ENCODE peak calls at places on chromosomes 11 and 22, in nine cellular contexts. One of them, this sample, is unnamed.

GRCh38 chr22:26324150-26324549 is 104.9 kb upstream of the ASPHD2 start:
- DNase-seq in aorta: no peak
- DNase-seq in pancreas: no peak
- DNase-seq in neuronal stem cell: no peak
- DNase-seq in CD4-positive, alpha-beta memory T cell: no peak
- DNase-seq in HAP-1: no peak
- DNase-seq in effector memory CD4-positive, alpha-beta T cell: no peak
- DNase-seq in tibial artery: no peak
- DNase-seq in lung: no peak
- DNase-seq in this sample: no peak

GRCh38 chr11:9568854-9569587 is 4.4 kb upstream of the WEE1 start:
- DNase-seq in tibial artery: peak; percentile 81
- DNase-seq in lung: peak; percentile 64
- DNase-seq in CD4-positive, alpha-beta memory T cell: peak; percentile 49
- DNase-seq in effector memory CD4-positive, alpha-beta T cell: no peak
- DNase-seq in HAP-1: peak; percentile 87
- DNase-seq in pancreas: peak; percentile 84
- DNase-seq in aorta: no peak
- DNase-seq in neuronal stem cell: no peak
- DNase-seq in this sample: no peak

GRCh38 chr11:126874276-126874675 is 126.3 kb downstream of the KIRREL3 start:
- DNase-seq in aorta: no peak
- DNase-seq in effector memory CD4-positive, alpha-beta T cell: no peak
- DNase-seq in neuronal stem cell: no peak
- DNase-seq in pancreas: no peak
- DNase-seq in lung: no peak
- DNase-seq in tibial artery: no peak
- DNase-seq in HAP-1: no peak
- DNase-seq in CD4-positive, alpha-beta memory T cell: no peak
- DNase-seq in this sample: no peak

GRCh38 chr22:19914201-19914943 is 27.2 kb upstream of the COMT start:
- DNase-seq in pancreas: no peak
- DNase-seq in effector memory CD4-positive, alpha-beta T cell: no peak
- DNase-seq in neuronal stem cell: no peak
- DNase-seq in tibial artery: no peak
- DNase-seq in CD4-positive, alpha-beta memory T cell: no peak
- DNase-seq in HAP-1: no peak
- DNase-seq in aorta: no peak
- DNase-seq in lung: no peak
- DNase-seq in this sample: no peak

GRCh38 chr11:123454060-123454651 is 24.1 kb downstream of the GRAMD1B start:
- DNase-seq in lung: no peak
- DNase-seq in tibial artery: no peak
- DNase-seq in effector memory CD4-positive, alpha-beta T cell: peak; percentile 42
- DNase-seq in neuronal stem cell: no peak
- DNase-seq in aorta: no peak
- DNase-seq in pancreas: no peak
- DNase-seq in CD4-positive, alpha-beta memory T cell: peak; percentile 84
- DNase-seq in HAP-1: peak; percentile 47
- DNase-seq in this sample: no peak

GRCh38 chr22:20783844-20784723 is 10.2 kb downstream of the SERPIND1 start:
- DNase-seq in aorta: no peak
- DNase-seq in tibial artery: no peak
- DNase-seq in lung: no peak
- DNase-seq in HAP-1: peak; percentile 41
- DNase-seq in neuronal stem cell: peak; percentile 35
- DNase-seq in CD4-positive, alpha-beta memory T cell: peak; percentile 61
- DNase-seq in pancreas: no peak
- DNase-seq in effector memory CD4-positive, alpha-beta T cell: no peak
- DNase-seq in this sample: peak; percentile 41

GRCh38 chr11:118694771-118695170 is 15.3 kb upstream of the TREH start:
- DNase-seq in pancreas: no peak
- DNase-seq in lung: no peak
- DNase-seq in CD4-positive, alpha-beta memory T cell: no peak
- DNase-seq in HAP-1: no peak
- DNase-seq in effector memory CD4-positive, alpha-beta T cell: no peak
- DNase-seq in aorta: peak; percentile 61
- DNase-seq in tibial artery: no peak
- DNase-seq in neuronal stem cell: no peak
- DNase-seq in this sample: no peak

GRCh38 chr22:27629908-27630733 is 171.4 kb downstream of the MN1 start:
- DNase-seq in aorta: no peak
- DNase-seq in CD4-positive, alpha-beta memory T cell: no peak
- DNase-seq in effector memory CD4-positive, alpha-beta T cell: no peak
- DNase-seq in neuronal stem cell: no peak
- DNase-seq in lung: no peak
- DNase-seq in HAP-1: no peak
- DNase-seq in pancreas: no peak
- DNase-seq in tibial artery: no peak
- DNase-seq in this sample: no peak

GRCh38 chr11:61745796-61746653 is 6.4 kb upstream of the MYRF start:
- DNase-seq in aorta: no peak
- DNase-seq in HAP-1: no peak
- DNase-seq in effector memory CD4-positive, alpha-beta T cell: no peak
- DNase-seq in tibial artery: no peak
- DNase-seq in CD4-positive, alpha-beta memory T cell: no peak
- DNase-seq in lung: no peak
- DNase-seq in pancreas: no peak
- DNase-seq in neuronal stem cell: no peak
- DNase-seq in this sample: no peak

GRCh38 chr11:100592619-100593309 is 94.3 kb upstream of the ARHGAP42 start:
- DNase-seq in neuronal stem cell: no peak
- DNase-seq in HAP-1: no peak
- DNase-seq in lung: no peak
- DNase-seq in pancreas: no peak
- DNase-seq in tibial artery: no peak
- DNase-seq in CD4-positive, alpha-beta memory T cell: no peak
- DNase-seq in effector memory CD4-positive, alpha-beta T cell: no peak
- DNase-seq in aorta: no peak
- DNase-seq in this sample: no peak

GRCh38 chr11:91446267-91446666 is 778.4 kb upstream of the FAT3 start:
- DNase-seq in HAP-1: no peak
- DNase-seq in tibial artery: no peak
- DNase-seq in CD4-positive, alpha-beta memory T cell: no peak
- DNase-seq in effector memory CD4-positive, alpha-beta T cell: no peak
- DNase-seq in aorta: no peak
- DNase-seq in neuronal stem cell: no peak
- DNase-seq in lung: no peak
- DNase-seq in pancreas: no peak
- DNase-seq in this sample: no peak

GRCh38 chr11:69055598-69056516 is 7.1 kb downstream of the TPCN2 start:
- DNase-seq in effector memory CD4-positive, alpha-beta T cell: no peak
- DNase-seq in pancreas: peak; percentile 37
- DNase-seq in lung: no peak
- DNase-seq in CD4-positive, alpha-beta memory T cell: no peak
- DNase-seq in HAP-1: no peak
- DNase-seq in aorta: no peak
- DNase-seq in tibial artery: peak; percentile 85
- DNase-seq in neuronal stem cell: no peak
- DNase-seq in this sample: no peak

GRCh38 chr11:128522063-128522942 is 65.1 kb downstream of the ETS1 start:
- DNase-seq in effector memory CD4-positive, alpha-beta T cell: peak; percentile 83
- DNase-seq in HAP-1: peak; percentile 75
- DNase-seq in tibial artery: peak; percentile 97
- DNase-seq in lung: peak; percentile 94
- DNase-seq in aorta: peak; percentile 97
- DNase-seq in pancreas: peak; percentile 95
- DNase-seq in neuronal stem cell: peak; percentile 89
- DNase-seq in CD4-positive, alpha-beta memory T cell: peak; percentile 81
- DNase-seq in this sample: peak; percentile 97

GRCh38 chr11:128522943-128523518 is 64.3 kb downstream of the ETS1 start:
- DNase-seq in HAP-1: no peak
- DNase-seq in CD4-positive, alpha-beta memory T cell: peak; percentile 89
- DNase-seq in neuronal stem cell: no peak
- DNase-seq in lung: no peak
- DNase-seq in aorta: no peak
- DNase-seq in pancreas: no peak
- DNase-seq in effector memory CD4-positive, alpha-beta T cell: peak; percentile 53
- DNase-seq in tibial artery: no peak
- DNase-seq in this sample: no peak

GRCh38 chr11:128524172-128524571 is 63.2 kb downstream of the ETS1 start:
- DNase-seq in tibial artery: no peak
- DNase-seq in pancreas: no peak
- DNase-seq in aorta: no peak
- DNase-seq in CD4-positive, alpha-beta memory T cell: no peak
- DNase-seq in effector memory CD4-positive, alpha-beta T cell: no peak
- DNase-seq in lung: no peak
- DNase-seq in HAP-1: no peak
- DNase-seq in neuronal stem cell: no peak
- DNase-seq in this sample: no peak

GRCh38 chr11:128521697-128522062 is 65.7 kb downstream of the ETS1 start:
- DNase-seq in HAP-1: no peak
- DNase-seq in aorta: no peak
- DNase-seq in lung: peak; percentile 40
- DNase-seq in pancreas: peak; percentile 47
- DNase-seq in CD4-positive, alpha-beta memory T cell: no peak
- DNase-seq in effector memory CD4-positive, alpha-beta T cell: no peak
- DNase-seq in tibial artery: no peak
- DNase-seq in neuronal stem cell: no peak
- DNase-seq in this sample: no peak

DNA sequence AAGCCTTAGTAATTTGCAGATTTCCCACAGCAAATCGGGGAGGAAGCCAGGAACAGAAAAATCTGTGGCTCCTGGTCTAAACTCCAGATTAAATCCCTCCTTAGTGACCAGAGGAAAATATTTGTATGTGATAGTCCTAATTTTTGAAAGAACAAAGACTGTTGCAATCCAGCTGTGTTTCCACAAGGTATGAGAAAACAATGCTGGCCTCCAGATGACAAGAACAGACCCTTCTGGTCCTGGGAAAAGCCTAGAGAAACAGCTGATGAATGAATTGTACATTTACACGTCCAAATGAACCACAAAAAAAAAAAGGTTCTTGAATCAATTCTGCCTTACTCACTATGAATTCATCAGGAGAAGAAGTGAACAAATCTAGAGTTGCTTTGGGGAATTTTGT is 63.7 kb downstream of the ETS1 start:
- DNase-seq in aorta: no peak
- DNase-seq in pancreas: no peak
- DNase-seq in neuronal stem cell: no peak
- DNase-seq in lung: no peak
- DNase-seq in HAP-1: no peak
- DNase-seq in tibial artery: no peak
- DNase-seq in effector memory CD4-positive, alpha-beta T cell: no peak
- DNase-seq in CD4-positive, alpha-beta memory T cell: no peak
- DNase-seq in this sample: no peak
- H3K4me3 ChIP-seq in aorta: no peak overlapping the region
- H3K4me3 ChIP-seq in pancreas: no peak overlapping the region
- H3K4me3 ChIP-seq in neuronal stem cell: no peak overlapping the region
- H3K4me3 ChIP-seq in lung: no peak overlapping the region
- H3K4me3 ChIP-seq in HAP-1: no peak overlapping the region
- H3K4me3 ChIP-seq in tibial artery: no peak overlapping the region
- H3K4me3 ChIP-seq in effector memory CD4-positive, alpha-beta T cell: peak overlapping the region; percentile 90
- H3K4me3 ChIP-seq in CD4-positive, alpha-beta memory T cell: peak overlapping the region; percentile 50
- H3K4me3 ChIP-seq in this sample: no peak overlapping the region

DNA sequence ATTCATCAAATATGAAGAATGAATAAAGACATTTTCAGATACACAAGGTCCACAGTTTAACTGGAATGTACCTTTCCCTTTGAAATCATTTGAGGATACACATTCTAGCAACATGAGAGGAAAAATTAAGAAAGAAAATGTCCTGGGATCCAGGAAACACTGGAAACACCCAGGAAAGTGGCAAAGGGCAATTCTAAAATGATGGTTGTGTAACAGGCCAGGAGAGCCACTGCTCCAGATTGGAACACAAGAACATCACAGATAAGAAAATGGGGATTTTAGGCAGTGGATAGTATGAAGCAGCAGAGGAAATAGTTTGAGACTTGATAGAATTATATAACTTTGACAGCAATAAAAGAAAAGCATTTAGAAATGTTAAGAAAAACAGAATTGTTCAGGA is 56.1 kb upstream of the GRIK4 start:
- DNase-seq in CD4-positive, alpha-beta memory T cell: no peak
- DNase-seq in HAP-1: no peak
- DNase-seq in aorta: no peak
- DNase-seq in pancreas: no peak
- DNase-seq in lung: no peak
- DNase-seq in neuronal stem cell: no peak
- DNase-seq in tibial artery: no peak
- DNase-seq in effector memory CD4-positive, alpha-beta T cell: no peak
- DNase-seq in this sample: no peak
- H3K36me3 ChIP-seq in CD4-positive, alpha-beta memory T cell: no peaks in the 10 kb centered on the region
- H3K36me3 ChIP-seq in HAP-1: peaks cover 54% of the 10 kb centered on the region
- H3K36me3 ChIP-seq in aorta: peaks cover 3% of the 10 kb centered on the region
- H3K36me3 ChIP-seq in pancreas: peaks cover 16% of the 10 kb centered on the region
- H3K36me3 ChIP-seq in lung: peaks cover 54% of the 10 kb centered on the region
- H3K36me3 ChIP-seq in neuronal stem cell: peaks cover 98% of the 10 kb centered on the region
- H3K36me3 ChIP-seq in tibial artery: peaks cover 93% of the 10 kb centered on the region
- H3K36me3 ChIP-seq in effector memory CD4-positive, alpha-beta T cell: no peaks in the 10 kb centered on the region
- H3K36me3 ChIP-seq in this sample: peaks cover 62% of the 10 kb centered on the region

GRCh38 chr11:45501980-45502545 is 163.4 kb downstream of the CHST1 start:
- DNase-seq in lung: no peak
- DNase-seq in CD4-positive, alpha-beta memory T cell: no peak
- DNase-seq in neuronal stem cell: no peak
- DNase-seq in effector memory CD4-positive, alpha-beta T cell: no peak
- DNase-seq in HAP-1: no peak
- DNase-seq in tibial artery: no peak
- DNase-seq in aorta: no peak
- DNase-seq in pancreas: no peak
- DNase-seq in this sample: no peak
- H3K4me3 ChIP-seq in lung: no peak overlapping the region
- H3K4me3 ChIP-seq in CD4-positive, alpha-beta memory T cell: no peak overlapping the region
- H3K4me3 ChIP-seq in neuronal stem cell: no peak overlapping the region
- H3K4me3 ChIP-seq in effector memory CD4-positive, alpha-beta T cell: no peak overlapping the region
- H3K4me3 ChIP-seq in HAP-1: no peak overlapping the region
- H3K4me3 ChIP-seq in tibial artery: no peak overlapping the region
- H3K4me3 ChIP-seq in aorta: no peak overlapping the region
- H3K4me3 ChIP-seq in pancreas: no peak overlapping the region
- H3K4me3 ChIP-seq in this sample: no peak overlapping the region

GRCh38 chr22:46317646-46318045 is 17.9 kb upstream of the TRMU start:
- DNase-seq in CD4-positive, alpha-beta memory T cell: no peak
- DNase-seq in pancreas: no peak
- DNase-seq in HAP-1: no peak
- DNase-seq in lung: no peak
- DNase-seq in effector memory CD4-positive, alpha-beta T cell: no peak
- DNase-seq in neuronal stem cell: no peak
- DNase-seq in tibial artery: no peak
- DNase-seq in aorta: peak; percentile 63
- DNase-seq in this sample: no peak

GRCh38 chr22:46318576-46318975 is 16.9 kb upstream of the TRMU start:
- DNase-seq in tibial artery: no peak
- DNase-seq in effector memory CD4-positive, alpha-beta T cell: no peak
- DNase-seq in pancreas: no peak
- DNase-seq in aorta: peak; percentile 65
- DNase-seq in CD4-positive, alpha-beta memory T cell: no peak
- DNase-seq in neuronal stem cell: no peak
- DNase-seq in HAP-1: no peak
- DNase-seq in lung: no peak
- DNase-seq in this sample: no peak

GRCh38 chr22:46319319-46319718 is 16.2 kb upstream of the TRMU start:
- DNase-seq in aorta: peak; percentile 41
- DNase-seq in lung: no peak
- DNase-seq in effector memory CD4-positive, alpha-beta T cell: no peak
- DNase-seq in tibial artery: no peak
- DNase-seq in neuronal stem cell: no peak
- DNase-seq in CD4-positive, alpha-beta memory T cell: no peak
- DNase-seq in pancreas: no peak
- DNase-seq in HAP-1: no peak
- DNase-seq in this sample: no peak

GRCh38 chr22:46312056-46312455 is 15.4 kb downstream of the GTSE1 start:
- DNase-seq in effector memory CD4-positive, alpha-beta T cell: no peak
- DNase-seq in neuronal stem cell: no peak
- DNase-seq in CD4-positive, alpha-beta memory T cell: no peak
- DNase-seq in pancreas: no peak
- DNase-seq in tibial artery: no peak
- DNase-seq in HAP-1: no peak
- DNase-seq in lung: no peak
- DNase-seq in aorta: peak; percentile 52
- DNase-seq in this sample: no peak

GRCh38 chr22:46315976-46316375 is 19.3 kb downstream of the GTSE1 start:
- DNase-seq in effector memory CD4-positive, alpha-beta T cell: no peak
- DNase-seq in tibial artery: no peak
- DNase-seq in neuronal stem cell: no peak
- DNase-seq in pancreas: no peak
- DNase-seq in lung: no peak
- DNase-seq in CD4-positive, alpha-beta memory T cell: no peak
- DNase-seq in aorta: peak; percentile 55
- DNase-seq in HAP-1: no peak
- DNase-seq in this sample: no peak
- H3K36me3 ChIP-seq in effector memory CD4-positive, alpha-beta T cell: no peaks in the 10 kb centered on the region
- H3K36me3 ChIP-seq in tibial artery: no peaks in the 10 kb centered on the region
- H3K36me3 ChIP-seq in neuronal stem cell: peaks cover 93% of the 10 kb centered on the region
- H3K36me3 ChIP-seq in pancreas: no peaks in the 10 kb centered on the region
- H3K36me3 ChIP-seq in lung: no peaks in the 10 kb centered on the region
- H3K36me3 ChIP-seq in CD4-positive, alpha-beta memory T cell: no peaks in the 10 kb centered on the region
- H3K36me3 ChIP-seq in aorta: no peaks in the 10 kb centered on the region
- H3K36me3 ChIP-seq in HAP-1: peaks cover 84% of the 10 kb centered on the region
- H3K36me3 ChIP-seq in this sample: peaks cover 4% of the 10 kb centered on the region